ENCODE peak calls at places on chromosome 13, in ten cellular contexts. W is uterus; K is ELR; F is colonic mucosa; O is naive thymus-derived CD8-positive, alpha-beta T cell; Y is mesothelial cell of epicardium; U is AG10803; X is dermis blood vessel endothelial cell; H is stimulated activated CD8-positive, alpha-beta memory T cell treated with anti-CD3 and anti-CD28 coated beads, Interleukin-12 subunit alpha, Interleukin-12 subunit beta, amount 100 ng/mL, for 4 hours; C is NCI-H510A treated with DMSO at 0.1 percent for 48 hours. I is an unnamed sample.
A peak's percentile ranks its signal among the peaks of the same experiment; 100 is the strongest.

GRCh38 chr13:110911880-110912279 is 3.0 kb downstream of the ANKRD10 start:
- DNase-seq in C (no peak), Y (no peak), K (peak; percentile 70), W (no peak), U (no peak), X (no peak), F (no peak), H (no peak), O (no peak), I (no peak)

GRCh38 chr13:37443538-37443937 is 155.0 kb downstream of the POSTN start:
- DNase-seq in C (no peak), U (peak; percentile 96), Y (no peak), W (no peak), F (no peak), O (no peak), K (peak; percentile 84), X (no peak), H (no peak), I (no peak)

GRCh38 chr13:42970824-42971669 is 21.0 kb downstream of the EPSTI1 start:
- DNase-seq in H (no peak), Y (no peak), K (peak; percentile 74), W (no peak), O (peak; percentile 41), U (peak; percentile 49), X (peak; percentile 77), C (no peak), F (peak; percentile 70), I (peak; percentile 42)

GRCh38 chr13:113840541-113841354 is 23.1 kb downstream of the GAS6 start:
- DNase-seq in Y (no peak), O (no peak), K (no peak), U (no peak), W (no peak), C (no peak), H (no peak), X (no peak), F (no peak), I (no peak)

GRCh38 chr13:52845766-52846566 is 2.5 kb downstream of the PCDH8 start:
- DNase-seq in U (no peak), Y (peak; percentile 44), O (no peak), X (peak; percentile 51), K (no peak), F (peak; percentile 45), W (no peak), H (no peak), C (peak; percentile 25), I (no peak)

GRCh38 chr13:21435710-21436151 is 23.4 kb downstream of the ZDHHC20 start:
- DNase-seq in H (peak; percentile 38), W (peak; percentile 16), K (peak; percentile 91), O (no peak), Y (no peak), U (peak; percentile 86), C (no peak), X (peak; percentile 93), F (peak; percentile 64), I (no peak)

GRCh38 chr13:98150836-98151489 is 8.1 kb downstream of the FARP1 start:
- DNase-seq in F (no peak), X (no peak), O (no peak), H (no peak), K (no peak), Y (no peak), W (no peak), U (no peak), C (no peak), I (no peak)

GRCh38 chr13:99585609-99586008 is 84.3 kb downstream of the TM9SF2 start:
- DNase-seq in H (no peak), O (no peak), F (no peak), K (no peak), X (no peak), W (no peak), Y (no peak), C (no peak), U (peak; percentile 39), I (no peak)

GRCh38 chr13:106567421-106568224 is at the start of gene ARGLU1:
- DNase-seq in Y (peak; percentile 91), F (peak; percentile 95), W (peak; percentile 97), U (peak; percentile 86), O (peak; percentile 98), C (peak; percentile 89), X (peak; percentile 96), H (peak; percentile 90), K (peak; percentile 94), I (peak; percentile 91)

GRCh38 chr13:32409561-32410440 is 18.1 kb downstream of the N4BP2L1 start:
- DNase-seq in X (no peak), F (no peak), W (peak; percentile 73), O (no peak), H (no peak), U (peak; percentile 66), C (no peak), Y (no peak), K (peak; percentile 44), I (peak; percentile 26)

GRCh38 chr13:45162821-45163220 is 38.0 kb downstream of the KCTD4 start:
- DNase-seq in F (no peak), C (no peak), U (peak; percentile 88), W (no peak), O (no peak), H (no peak), K (peak; percentile 93), X (peak; percentile 80), Y (no peak), I (no peak)

GRCh38 chr13:113723400-113724015 is 35.5 kb upstream of the TMEM255B start:
- DNase-seq in F (no peak), C (no peak), X (no peak), O (no peak), U (no peak), H (no peak), K (no peak), Y (no peak), W (no peak), I (no peak)

GRCh38 chr13:66036024-66036614 is 1194.0 kb downstream of the PCDH9 start:
- DNase-seq in U (no peak), W (no peak), C (no peak), Y (no peak), H (no peak), F (no peak), X (no peak), O (no peak), K (no peak), I (no peak)

GRCh38 chr13:113283904-113284303 is 13.1 kb upstream of the LAMP1 start:
- DNase-seq in K (no peak), O (no peak), C (no peak), H (no peak), X (no peak), Y (no peak), W (no peak), F (no peak), U (no peak), I (no peak)

GRCh38 chr13:19596960-19597361 is 35.6 kb upstream of the TPTE2 start:
- DNase-seq in W (no peak), X (peak; percentile 22), O (no peak), H (no peak), Y (no peak), F (no peak), K (peak; percentile 86), C (no peak), U (no peak), I (no peak)

GRCh38 chr13:23855360-23855759 is 33.8 kb downstream of the MIPEP start:
- DNase-seq in U (no peak), C (no peak), X (no peak), K (no peak), Y (no peak), F (no peak), H (no peak), O (no peak), W (no peak), I (no peak)

GRCh38 chr13:99442273-99442895 is 58.9 kb upstream of the TM9SF2 start:
- DNase-seq in W (no peak), H (no peak), C (peak; percentile 45), K (peak; percentile 61), U (peak; percentile 46), O (peak; percentile 60), X (peak; percentile 76), Y (no peak), F (peak; percentile 57), I (peak; percentile 48)

GRCh38 chr13:95968906-95969305 is 84.3 kb downstream of the UGGT2 start:
- DNase-seq in F (no peak), X (no peak), C (no peak), W (no peak), U (no peak), H (no peak), K (no peak), O (no peak), Y (no peak), I (no peak)

GRCh38 chr13:106867249-106867648 is 299.3 kb upstream of the ARGLU1 start:
- DNase-seq in U (no peak), X (peak; percentile 3), O (no peak), F (no peak), W (no peak), Y (no peak), K (no peak), H (no peak), C (no peak), I (no peak)

GRCh38 chr13:51961493-51962403 is 49.5 kb downstream of the ATP7B start:
- DNase-seq in Y (no peak), U (no peak), F (no peak), W (no peak), K (no peak), O (no peak), X (no peak), C (no peak), H (no peak), I (no peak)

GRCh38 chr13:73521970-73522549 is 463.3 kb downstream of the KLF5 start:
- DNase-seq in X (no peak), H (no peak), K (no peak), W (no peak), C (no peak), Y (no peak), F (no peak), U (no peak), O (no peak), I (no peak)

I was measured in GDM1.